ENCODE peak calls at places on chromosomes 12 and 14, in nine cellular contexts. Z is head of caudate nucleus; Q is heart left ventricle; A is posterior cingulate gyrus; W is stimulated activated naive CD8-positive, alpha-beta T cell treated with anti-CD3 and anti-CD28 coated beads, Interleukin-15, amount 100 ng/mL, for 72 hours; S is cerebellum; C is NCI-H774; X is GM13976; M is HTR-8/SVneo. K is an unnamed sample.

GRCh38 chr12:87444039-87444438 is 585.2 kb downstream of the C12orf50 start:
- DNase-seq in S (no peak), W (no peak), M (no peak), X (no peak), A (no peak), Z (no peak), C (no peak), Q (no peak), K (no peak)

GRCh38 chr12:78331764-78332163 is 501.1 kb downstream of the NAV3 start:
- DNase-seq in A (peak), C (no peak), X (no peak), S (peak), Z (no peak), W (no peak), Q (no peak), M (no peak), K (no peak)

GRCh38 chr12:88390811-88391210 is 189.5 kb downstream of the KITLG start:
- DNase-seq in X (no peak), Z (no peak), A (no peak), M (no peak), S (no peak), W (no peak), Q (no peak), C (no peak), K (no peak)

GRCh38 chr12:68367903-68368302 is 35.7 kb upstream of the MDM1 start:
- DNase-seq in A (no peak), Z (no peak), C (no peak), Q (no peak), W (no peak), S (no peak), X (no peak), M (no peak), K (no peak)

GRCh38 chr12:121388421-121388981 is 11.4 kb upstream of the RNF34 start:
- DNase-seq in W (no peak), Q (no peak), X (no peak), S (no peak), A (no peak), M (peak), Z (peak), C (no peak), K (no peak)

GRCh38 chr14:96380735-96381134 is 11.2 kb upstream of the AK7 start:
- DNase-seq in Z (no peak), S (no peak), Q (no peak), M (no peak), C (no peak), W (no peak), A (no peak), X (no peak), K (no peak)

GRCh38 chr12:52990206-52990605 is 16.1 kb upstream of the EIF4B start:
- DNase-seq in W (no peak), A (no peak), X (no peak), M (no peak), C (no peak), Q (no peak), Z (no peak), S (no peak), K (no peak)

GRCh38 chr12:76247026-76247688 is 101.1 kb downstream of the BBS10 start:
- DNase-seq in M (no peak), C (no peak), Q (peak), Z (no peak), S (no peak), W (no peak), A (no peak), X (no peak), K (no peak)

GRCh38 chr14:23562822-23563472 is 4.6 kb downstream of the AP1G2 start:
- DNase-seq in X (peak), S (peak), Q (no peak), Z (peak), M (no peak), W (peak), A (peak), C (peak), K (peak)

GRCh38 chr12:121872546-121873223 is 14.0 kb upstream of the HPD start:
- DNase-seq in S (peak), Z (peak), A (peak), W (no peak), Q (no peak), X (no peak), C (peak), M (peak), K (no peak)

GRCh38 chr12:57893460-57894353 is 47.2 kb upstream of the CTDSP2 start:
- DNase-seq in A (peak), C (peak), Z (peak), Q (peak), W (no peak), X (no peak), S (peak), M (peak), K (peak)

GRCh38 chr12:120098756-120099470 is 17.6 kb downstream of the RAB35 start:
- DNase-seq in Z (no peak), S (no peak), A (no peak), X (no peak), C (no peak), Q (no peak), M (no peak), W (no peak), K (no peak)

GRCh38 chr12:94458882-94459772 is 540 bp downstream of the CEP83 start:
- DNase-seq in X (peak), C (no peak), A (no peak), S (peak), Z (no peak), M (peak), Q (no peak), W (no peak), K (no peak)

GRCh38 chr14:26730929-26731618 is 133.2 kb upstream of the NOVA1 start:
- DNase-seq in M (peak), W (no peak), A (peak), C (no peak), Z (peak), X (no peak), S (peak), Q (no peak), K (no peak)

GRCh38 chr12:16586350-16587109 is 19.4 kb downstream of the LMO3 start:
- DNase-seq in Z (no peak), W (no peak), Q (no peak), A (peak), S (no peak), C (no peak), M (no peak), X (no peak), K (no peak)

GRCh38 chr12:125412506-125412905 is 347.3 kb downstream of the AACS start:
- DNase-seq in S (no peak), M (no peak), A (peak), Q (no peak), Z (peak), W (no peak), C (no peak), X (no peak), K (no peak)

GRCh38 chr14:100010679-100011078 is 54.5 kb upstream of the EVL start:
- DNase-seq in S (no peak), Z (no peak), C (no peak), W (no peak), M (no peak), X (no peak), A (no peak), Q (no peak), K (no peak)

GRCh38 chr14:23605931-23606585 is 27.5 kb upstream of the JPH4 start:
- DNase-seq in X (peak), Z (no peak), Q (no peak), C (no peak), S (no peak), W (peak), A (peak), M (no peak), K (no peak)

GRCh38 chr12:43154498-43155045 is 397.4 kb downstream of the ADAMTS20 start:
- DNase-seq in C (no peak), S (no peak), M (no peak), Q (no peak), A (no peak), W (no peak), X (no peak), Z (no peak), K (no peak)

GRCh38 chr14:103128631-103129300 is 5.5 kb downstream of the TNFAIP2 start:
- DNase-seq in A (no peak), C (no peak), W (no peak), X (no peak), Q (no peak), M (no peak), S (no peak), Z (peak), K (no peak)

GRCh38 chr12:54221402-54221984 is 32.7 kb upstream of the SMUG1 start:
- DNase-seq in X (no peak), S (no peak), C (no peak), M (no peak), A (no peak), Q (no peak), Z (no peak), W (no peak), K (no peak)

GRCh38 chr12:50725011-50725899 is 38.6 kb upstream of the ATF1 start:
- DNase-seq in W (no peak), M (no peak), X (no peak), Q (no peak), S (no peak), Z (no peak), A (no peak), C (no peak), K (no peak)

GRCh38 chr12:29889737-29890136 is 106.0 kb upstream of the TMTC1 start:
- DNase-seq in M (no peak), X (no peak), S (no peak), A (no peak), Q (peak), Z (peak), C (peak), W (no peak), K (no peak)

GRCh38 chr12:101761347-101761746 is 22.1 kb upstream of the SYCP3 start:
- DNase-seq in A (no peak), X (no peak), S (no peak), C (no peak), Q (no peak), Z (no peak), M (no peak), W (no peak), K (no peak)

GRCh38 chr14:50795127-50795526 is 35.8 kb downstream of the NIN start:
- DNase-seq in A (no peak), M (no peak), S (no peak), X (no peak), Q (no peak), C (no peak), Z (no peak), W (no peak), K (no peak)

GRCh38 chr12:104825408-104825807 is 132.7 kb downstream of the SLC41A2 start:
- DNase-seq in A (no peak), W (no peak), Q (no peak), X (no peak), C (no peak), S (no peak), M (no peak), Z (no peak), K (no peak)

GRCh38 chr14:24071836-24072420 is 566 bp downstream of the CPNE6 start:
- DNase-seq in Z (peak), C (no peak), Q (no peak), A (peak), W (no peak), M (no peak), X (no peak), S (peak), K (peak)

GRCh38 chr14:23327947-23328744 is 6.9 kb downstream of the PABPN1 start:
- DNase-seq in Z (peak), W (peak), X (peak), M (peak), A (peak), C (peak), S (peak), Q (peak), K (peak)

GRCh38 chr14:93175492-93175891 is 9.2 kb downstream of the MOAP1 start:
- DNase-seq in S (no peak), A (no peak), Q (no peak), Z (no peak), C (no peak), M (no peak), X (no peak), W (no peak), K (no peak)

GRCh38 chr12:21828779-21829178 is 54.3 kb upstream of the KCNJ8 start:
- DNase-seq in C (peak), Q (no peak), M (no peak), A (no peak), X (no peak), W (no peak), Z (no peak), S (no peak), K (no peak)

K was measured in nucleus accumbens.